ENCODE peak calls at places on chromosomes 11 and 22, in five cellular contexts. B is esophagus muscularis mucosa, O is PC-9, F is psoas muscle, Z is H1. C is an unnamed sample.

GRCh38 chr11:125085301-125086081 is 22.4 kb downstream of the SLC37A2 start:
- DNase-seq in B (no peak), O (no peak), F (no peak), Z (no peak), C (peak)

GRCh38 chr11:10322401-10322800 is 17.5 kb downstream of the ADM start:
- DNase-seq in B (peak), O (no peak), F (no peak), Z (no peak), C (no peak)

GRCh38 chr11:65629579-65629978 is 8.3 kb upstream of the SIPA1 start:
- DNase-seq in B (no peak), O (no peak), F (no peak), Z (no peak), C (no peak)

GRCh38 chr11:100830978-100831732 is 144.1 kb downstream of the ARHGAP42 start:
- DNase-seq in B (no peak), O (peak), F (no peak), Z (no peak), C (no peak)

GRCh38 chr11:12602421-12602820 is 71.8 kb upstream of the TEAD1 start:
- DNase-seq in B (no peak), O (no peak), F (no peak), Z (no peak), C (no peak)

GRCh38 chr11:3166268-3167142 is 1.4 kb upstream of the OSBPL5 start:
- DNase-seq in B (no peak), O (no peak), F (no peak), Z (no peak), C (peak)

GRCh38 chr11:36131719-36132349 is 157.4 kb downstream of the COMMD9 start:
- DNase-seq in B (no peak), O (no peak), F (peak), Z (peak), C (peak)

GRCh38 chr11:8033791-8034585 is 46.9 kb downstream of the EIF3F start:
- DNase-seq in B (no peak), O (no peak), F (no peak), Z (peak), C (no peak)

GRCh38 chr11:62497132-62497915 is 49.3 kb downstream of the AHNAK start:
- DNase-seq in B (no peak), O (peak), F (no peak), Z (no peak), C (peak)

GRCh38 chr22:50720861-50721844 is 16.9 kb upstream of the ACR start:
- DNase-seq in B (no peak), O (no peak), F (no peak), Z (no peak), C (no peak)

GRCh38 chr22:24355574-24355973 is 71.8 kb upstream of the ADORA2A start:
- DNase-seq in B (no peak), O (no peak), F (no peak), Z (no peak), C (no peak)

GRCh38 chr11:61587541-61587941 is 6.7 kb upstream of the SYT7 start:
- DNase-seq in B (no peak), O (no peak), F (peak), Z (peak), C (no peak)

GRCh38 chr22:46390652-46391301 is 55.3 kb downstream of the TRMU start:
- DNase-seq in B (no peak), O (peak), F (peak), Z (no peak), C (no peak)

GRCh38 chr11:62880231-62880802 is 379 bp upstream of the SLC3A2 start:
- DNase-seq in B (peak), O (peak), F (peak), Z (no peak), C (no peak)

GRCh38 chr11:19200410-19201201 is 1.2 kb downstream of the CSRP3 start:
- DNase-seq in B (no peak), O (peak), F (peak), Z (no peak), C (no peak)

GRCh38 chr11:60377737-60378136 is 595 bp upstream of the MS4A7 start:
- DNase-seq in B (no peak), O (no peak), F (peak), Z (no peak), C (no peak)

GRCh38 chr22:29917052-29917902 is 34.3 kb downstream of the MTMR3 start:
- DNase-seq in B (no peak), O (no peak), F (peak), Z (no peak), C (no peak)

GRCh38 chr11:18294862-18295261 is 27.1 kb downstream of the HPS5 start:
- DNase-seq in B (no peak), O (no peak), F (no peak), Z (no peak), C (no peak)

GRCh38 chr11:8285796-8286195 is 22.1 kb upstream of the LMO1 start:
- DNase-seq in B (no peak), O (no peak), F (no peak), Z (peak), C (no peak)

GRCh38 chr11:68303982-68304780 is 8.2 kb upstream of the LRP5 start:
- DNase-seq in B (no peak), O (no peak), F (no peak), Z (no peak), C (no peak)

GRCh38 chr22:50101870-50102565 is 12.2 kb downstream of the MOV10L1 start:
- DNase-seq in B (no peak), O (peak), F (no peak), Z (no peak), C (no peak)

GRCh38 chr11:12007769-12008737 is at the start of gene DKK3:
- DNase-seq in B (no peak), O (no peak), F (no peak), Z (peak), C (peak)

GRCh38 chr22:28894320-28894719 is 10.9 kb downstream of the ZNRF3 start:
- DNase-seq in B (no peak), O (peak), F (no peak), Z (no peak), C (peak)

GRCh38 chr11:120182790-120183491 is 27.9 kb upstream of the OAF start:
- DNase-seq in B (peak), O (no peak), F (peak), Z (peak), C (peak)

GRCh38 chr11:65478411-65479183 is 20.2 kb upstream of the MALAT1 start:
- DNase-seq in B (no peak), O (no peak), F (peak), Z (no peak), C (no peak)

GRCh38 chr11:9905562-9905961 is 241.7 kb downstream of the SWAP70 start:
- DNase-seq in B (no peak), O (no peak), F (no peak), Z (no peak), C (no peak)

GRCh38 chr11:70381350-70381749 is 17.0 kb upstream of the CTTN start:
- DNase-seq in B (no peak), O (no peak), F (no peak), Z (no peak), C (no peak)

GRCh38 chr11:70384486-70385152 is 13.7 kb upstream of the CTTN start:
- DNase-seq in B (no peak), O (no peak), F (no peak), Z (no peak), C (no peak)

GRCh38 chr11:70383664-70384395 is 14.5 kb upstream of the CTTN start:
- DNase-seq in B (no peak), O (no peak), F (no peak), Z (no peak), C (no peak)

GRCh38 chr11:70378506-70379134 is 19.7 kb upstream of the CTTN start:
- DNase-seq in B (no peak), O (no peak), F (no peak), Z (no peak), C (no peak)

GRCh38 chr11:70381872-70382842 is 16.2 kb upstream of the CTTN start:
- DNase-seq in B (no peak), O (no peak), F (no peak), Z (no peak), C (no peak)
- TF ChIP-seq CTCF in B (peak), O (no peak), F (no peak), Z (no peak), C (no peak)

DNA sequence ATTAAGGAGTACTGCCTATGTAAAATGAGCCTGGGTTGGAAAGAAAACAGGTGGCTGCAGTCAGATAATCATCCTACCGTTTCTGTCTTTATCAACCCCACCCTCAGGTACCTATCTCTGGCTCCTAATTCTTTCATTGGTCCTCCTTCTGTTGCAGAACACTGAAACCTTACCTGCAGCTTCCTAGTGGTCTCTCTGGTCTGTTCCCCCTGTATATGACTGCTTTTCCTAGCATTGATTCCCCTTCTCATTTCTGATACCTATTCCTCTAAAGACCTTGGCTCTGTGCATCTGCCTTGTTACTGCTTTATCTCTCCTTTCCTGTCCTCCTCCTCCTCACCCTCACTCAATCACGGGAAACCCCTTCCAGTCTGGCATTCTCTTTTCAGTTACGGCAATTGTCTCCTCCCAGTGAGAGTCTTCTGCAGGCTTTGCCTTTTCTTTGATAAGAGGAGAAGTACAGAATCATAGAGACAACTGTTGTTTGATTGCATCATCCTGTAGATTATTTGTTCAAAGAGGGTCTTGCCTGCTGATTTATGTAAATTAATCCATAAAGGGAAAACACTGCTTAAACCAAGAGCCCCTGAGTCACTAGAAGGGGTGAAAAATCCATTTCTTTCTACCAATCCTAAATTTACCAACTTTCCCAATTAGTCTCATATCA is 301.2 kb downstream of the AASDHPPT start:
- DNase-seq in B (no peak), O (no peak), F (no peak), Z (no peak), C (no peak)
- H3K27ac ChIP-seq in B (no peak), O (no peak), F (no peak), Z (no peak), C (no peak)

DNA sequence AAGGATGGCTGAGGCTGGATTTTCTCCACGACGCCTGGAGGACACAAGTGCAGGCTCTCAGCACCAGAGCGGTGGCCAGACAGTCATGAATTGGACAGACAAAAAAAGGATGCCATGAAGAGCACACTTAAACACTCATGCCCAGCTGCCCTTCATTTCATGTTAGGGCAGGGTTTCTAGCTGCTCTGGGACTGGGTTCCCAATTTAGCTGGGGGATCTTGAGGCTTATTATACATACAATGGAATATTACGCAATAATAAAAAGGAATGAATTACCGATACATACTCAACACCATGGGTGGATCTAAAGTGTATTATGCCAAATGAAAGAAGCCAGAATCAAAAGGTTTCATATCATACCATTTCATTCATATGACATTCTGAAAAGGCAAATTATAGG is 512.1 kb upstream of the LRRC4C start:
- DNase-seq in B (no peak), O (no peak), F (no peak), Z (no peak), C (no peak)
- H3K4me3 ChIP-seq in B (no peak), O (no peak), F (no peak), Z (no peak), C (no peak)

GRCh38 chr11:128667873-128668272 is 26.0 kb upstream of the FLI1 start:
- DNase-seq in B (no peak), O (no peak), F (no peak), Z (no peak), C (no peak)
- TF ChIP-seq CTCF in B (no peak), O (no peak), F (no peak), Z (no peak), C (no peak)

DNA sequence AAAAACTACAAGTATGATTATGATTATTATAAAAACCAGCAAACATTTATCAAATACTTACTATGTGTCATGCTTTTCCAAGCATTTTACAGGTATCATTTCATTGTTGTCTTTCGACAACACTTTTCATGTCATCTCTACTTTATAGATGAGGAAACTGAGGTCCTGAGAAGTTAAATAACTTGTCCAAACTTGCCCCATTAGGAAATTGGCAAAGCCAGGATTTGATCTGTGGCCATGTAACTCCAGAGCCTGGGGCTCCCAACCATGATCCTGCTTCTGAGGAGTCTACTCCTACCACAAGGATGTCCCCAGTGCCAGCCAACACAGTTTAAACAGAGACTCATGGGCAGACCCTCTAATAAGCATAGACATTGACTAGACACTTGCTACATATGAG is 15.2 kb downstream of the EHF start:
- DNase-seq in B (no peak), O (no peak), F (no peak), Z (no peak), C (no peak)
- H3K27ac ChIP-seq in B (no peak), O (peak), F (no peak), Z (no peak), C (no peak)

DNA sequence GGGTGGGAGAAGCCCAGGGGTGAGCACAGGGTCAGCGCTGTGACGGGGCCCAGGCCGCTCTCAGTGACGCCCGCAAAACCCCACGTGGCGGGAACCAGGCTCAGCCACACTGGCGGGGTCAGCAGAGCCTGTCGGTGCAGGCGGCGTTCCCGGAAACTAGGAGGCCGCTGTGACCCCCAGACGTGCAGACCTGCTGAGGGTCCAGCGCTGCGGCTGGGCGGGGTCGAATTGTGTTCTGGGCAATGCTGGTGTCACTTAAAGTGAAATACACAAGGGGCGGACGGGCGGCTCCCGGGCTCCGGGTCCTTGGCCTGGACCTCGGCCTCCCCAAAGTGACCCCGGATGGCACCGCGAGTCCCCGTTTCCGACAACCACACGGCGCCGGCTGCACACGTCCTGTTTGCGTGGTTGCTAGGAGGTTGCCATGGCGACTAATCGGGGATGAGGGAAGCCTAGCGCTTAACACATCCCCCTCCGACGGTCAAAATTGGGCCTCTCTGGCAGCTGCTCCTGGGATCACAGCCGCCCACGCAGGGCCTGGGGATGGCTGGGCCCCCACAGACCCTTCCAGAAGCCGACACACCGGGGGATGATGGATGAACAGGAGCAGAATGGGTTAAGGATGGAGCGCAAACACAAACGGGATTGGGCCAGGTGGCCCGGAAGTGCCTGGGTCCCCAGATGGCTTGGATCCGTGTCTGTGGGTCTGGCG is 81.7 kb upstream of the PRR5 start:
- DNase-seq in B (no peak), O (no peak), F (peak), Z (peak), C (peak)
- H3K4me3 ChIP-seq in B (no peak), O (no peak), F (no peak), Z (peak), C (peak)

GRCh38 chr11:75270896-75271415 is 30.4 kb downstream of the TPBGL start:
- DNase-seq in B (no peak), O (no peak), F (no peak), Z (no peak), C (no peak)
- TF ChIP-seq CTCF in B (peak), O (peak), F (no peak), Z (peak), C (peak)

DNA sequence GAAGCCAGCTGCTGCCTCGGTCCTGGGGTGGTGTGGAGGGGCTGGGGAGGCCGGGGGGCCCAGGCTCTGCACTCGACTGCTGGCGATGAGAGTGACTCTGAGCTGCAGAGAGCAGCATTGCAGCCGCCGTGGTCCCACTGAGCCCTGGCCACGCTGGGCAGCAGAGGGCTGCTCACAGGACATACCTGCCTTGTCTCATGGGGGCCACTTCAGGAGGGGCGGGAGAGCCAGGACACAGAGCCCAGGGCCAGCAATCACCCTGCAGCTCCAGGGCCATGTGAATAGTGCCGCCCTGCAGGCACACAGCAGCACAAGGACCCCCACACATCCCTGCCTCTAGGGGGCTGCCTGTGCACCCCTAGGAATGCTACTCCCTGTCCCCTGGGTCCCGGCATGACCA is 147.0 kb downstream of the CRYBB2 start:
- DNase-seq in B (no peak), O (no peak), F (no peak), Z (no peak), C (no peak)
- H3K27ac ChIP-seq in B (no peak), O (no peak), F (no peak), Z (no peak), C (no peak)

GRCh38 chr11:118622376-118623290 is 15.2 kb downstream of the PHLDB1 start:
- DNase-seq in B (no peak), O (peak), F (peak), Z (no peak), C (no peak)
- H3K4me3 ChIP-seq in B (peak), O (peak), F (peak), Z (peak), C (no peak)